ENCODE peak calls at places on chromosomes 2 and 18, in five cellular contexts. M is CD8-positive, alpha-beta memory T cell; U is pancreas; Y is fibroblast of lung; E is IMR-90. T is an unnamed sample.

GRCh38 chr2:114009125-114009923 is 119.4 kb downstream of the ACTR3 start:
- DNase-seq in M (no peak), E (no peak), U (no peak), Y (no peak), T (no peak)

GRCh38 chr2:158047156-158047611 is 54.5 kb upstream of the UPP2 start:
- DNase-seq in M (no peak), U (no peak), E (no peak), Y (no peak), T (no peak)

GRCh38 chr2:159157361-159158045 is 129.0 kb downstream of the WDSUB1 start:
- DNase-seq in E (peak; percentile 14), Y (no peak), M (no peak), U (no peak), T (peak; percentile 11)

GRCh38 chr18:46333371-46334199 is 229.4 kb downstream of the HAUS1 start:
- DNase-seq in E (no peak), U (no peak), M (no peak), Y (peak; percentile 15), T (no peak)

GRCh38 chr2:238913931-238914647 is 66.2 kb downstream of the TWIST2 start:
- DNase-seq in Y (no peak), E (no peak), U (no peak), M (no peak), T (no peak)

GRCh38 chr2:237257471-237257951 is 156.5 kb downstream of the COL6A3 start:
- DNase-seq in U (no peak), Y (peak; percentile 74), E (peak; percentile 89), M (no peak), T (no peak)

GRCh38 chr2:42359304-42359749 is 1.7 kb downstream of the COX7A2L start:
- DNase-seq in U (no peak), E (peak; percentile 17), M (no peak), Y (peak; percentile 43), T (no peak)

GRCh38 chr2:196739031-196739430 is 60.5 kb downstream of the GTF3C3 start:
- DNase-seq in M (no peak), U (no peak), Y (no peak), E (no peak), T (no peak)

GRCh38 chr18:5197032-5197434 is at the start of gene AKAIN1:
- DNase-seq in M (peak; percentile 29), E (peak; percentile 18), U (peak; percentile 16), Y (peak; percentile 12), T (peak; percentile 19)

GRCh38 chr2:174603280-174603679 is 5.7 kb upstream of the WIPF1 start:
- DNase-seq in Y (peak; percentile 74), M (peak; percentile 58), E (peak; percentile 67), U (peak; percentile 42), T (peak; percentile 51)
- H3K4me1 ChIP-seq in Y (no peaks in the 10 kb centered on the region), M (peaks cover 80% of the 10 kb centered on the region), E (peaks cover 2% of the 10 kb centered on the region), U (no peaks in the 10 kb centered on the region), T (peaks cover 75% of the 10 kb centered on the region)

DNA sequence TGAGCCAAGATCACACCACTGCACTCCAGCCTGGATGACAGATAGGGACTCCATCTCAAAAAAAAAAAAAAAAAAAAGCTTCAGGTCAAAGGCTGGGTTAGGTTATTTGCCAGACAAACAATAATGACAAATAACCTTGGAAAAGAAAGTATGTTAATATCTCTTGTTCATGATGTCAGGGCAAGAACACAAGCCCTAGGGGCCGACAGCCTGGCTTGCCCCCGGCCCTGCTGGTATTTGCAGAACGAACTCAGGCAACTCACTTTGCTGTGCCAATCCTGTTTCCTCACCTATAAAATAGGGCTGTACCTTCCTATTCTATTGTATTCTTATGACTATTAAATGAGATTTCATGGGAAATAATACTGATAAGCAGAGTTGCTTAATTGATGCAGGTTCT is 75.4 kb upstream of the CDC42EP3 start:
- DNase-seq in U (no peak), M (no peak), E (no peak), Y (no peak), T (no peak)
- H3K27ac ChIP-seq in U (no peak overlapping the region), M (no peak overlapping the region), E (no peak overlapping the region), Y (no peak overlapping the region), T (no peak overlapping the region)

DNA sequence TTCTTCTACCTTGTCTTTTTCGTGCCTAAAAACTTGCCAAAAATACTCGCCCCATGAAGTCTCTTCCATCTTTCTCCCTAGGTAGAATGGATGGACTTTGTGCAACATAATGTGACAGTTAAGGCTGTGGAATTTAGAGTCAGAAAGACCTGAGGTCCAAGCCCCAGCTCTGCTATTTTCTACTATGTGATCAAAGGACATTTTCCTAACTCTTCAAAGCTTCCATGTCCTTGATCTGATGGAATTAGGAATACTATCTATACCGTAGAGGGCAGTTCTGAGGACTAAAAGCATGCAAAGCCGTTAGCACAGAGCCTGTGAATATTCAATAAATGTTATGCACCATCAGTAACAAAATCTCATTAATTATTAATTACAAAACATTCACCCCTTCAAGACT is 15.2 kb downstream of the IWS1 start:
- DNase-seq in M (no peak), E (no peak), Y (no peak), U (no peak), T (no peak)
- H3K4me1 ChIP-seq in M (peaks cover 42% of the 10 kb centered on the region), E (peaks cover 5% of the 10 kb centered on the region), Y (peaks cover 17% of the 10 kb centered on the region), U (peaks cover 25% of the 10 kb centered on the region), T (peaks cover 25% of the 10 kb centered on the region)

GRCh38 chr18:56115072-56116038 is 523.0 kb downstream of the TXNL1 start:
- DNase-seq in M (no peak), E (peak; percentile 25), Y (no peak), U (no peak), T (no peak)
- H3K27ac ChIP-seq in M (no peak overlapping the region), E (no peak overlapping the region), Y (no peak overlapping the region), U (no peak overlapping the region), T (no peak overlapping the region)

DNA sequence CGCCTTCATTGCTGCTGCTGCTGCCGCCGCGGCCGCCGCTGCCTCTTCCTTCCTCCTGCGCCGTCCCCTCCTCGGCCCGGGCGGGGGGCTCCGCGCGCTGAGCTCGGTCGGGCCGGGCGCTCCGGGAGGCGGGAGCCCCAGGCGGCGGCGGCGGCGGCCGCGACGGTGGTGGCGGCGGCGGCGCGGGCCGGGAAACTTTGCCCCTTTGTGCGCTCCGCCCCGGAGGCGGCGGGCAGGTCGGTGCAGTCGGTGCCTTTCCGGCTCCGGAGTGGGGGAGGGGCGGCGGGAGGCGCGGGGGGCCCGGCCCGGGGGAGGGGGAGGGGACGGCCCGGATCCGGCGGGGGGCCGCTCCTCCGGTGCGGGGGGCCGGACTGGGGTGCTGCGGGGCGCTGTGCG is 210 bp downstream of the TET3 start:
- DNase-seq in U (peak; percentile 57), E (no peak), M (peak; percentile 77), Y (no peak), T (peak; percentile 70)
- H3K4me1 ChIP-seq in U (peaks cover 53% of the 10 kb centered on the region), E (peaks cover 24% of the 10 kb centered on the region), M (peaks cover 78% of the 10 kb centered on the region), Y (peaks cover 12% of the 10 kb centered on the region), T (peaks cover 65% of the 10 kb centered on the region)

GRCh38 chr2:11359865-11360264 is 15.4 kb upstream of the ROCK2 start:
- DNase-seq in Y (no peak), U (no peak), M (no peak), E (no peak), T (no peak)

GRCh38 chr2:11355194-11356053 is 11.0 kb upstream of the ROCK2 start:
- DNase-seq in Y (no peak), E (no peak), U (no peak), M (no peak), T (no peak)

GRCh38 chr2:11354363-11355154 is 10.1 kb upstream of the ROCK2 start:
- DNase-seq in M (no peak), U (no peak), Y (no peak), E (no peak), T (no peak)

GRCh38 chr2:11356760-11357159 is 12.3 kb upstream of the ROCK2 start:
- DNase-seq in Y (no peak), M (no peak), U (no peak), E (no peak), T (no peak)

GRCh38 chr2:11357428-11357972 is 13.1 kb upstream of the ROCK2 start:
- DNase-seq in E (no peak), M (no peak), U (no peak), Y (peak; percentile 52), T (no peak)
- H3K27ac ChIP-seq in E (no peak overlapping the region), M (no peak overlapping the region), U (no peak overlapping the region), Y (no peak overlapping the region), T (no peak overlapping the region)

DNA sequence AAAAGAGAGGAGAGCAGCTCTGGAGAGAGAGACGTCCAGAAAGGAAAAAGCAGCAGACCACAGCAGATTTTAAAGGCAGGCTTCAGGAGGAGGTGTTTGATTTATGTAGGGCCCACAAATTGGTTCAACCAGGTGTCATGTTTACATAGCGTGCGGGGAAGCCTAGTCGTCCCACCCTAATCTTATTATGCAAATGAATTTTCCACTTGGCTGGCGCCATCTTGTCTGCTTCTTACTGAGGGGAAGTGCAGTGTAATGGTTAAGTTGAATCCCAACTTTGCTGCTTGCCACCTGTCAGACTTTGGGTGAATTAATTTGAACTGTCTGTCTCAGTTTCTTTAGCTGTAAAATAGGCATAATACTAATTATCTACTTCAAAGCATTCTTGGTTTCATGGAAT is 282.4 kb upstream of the CYRIA start:
- DNase-seq in E (no peak), U (no peak), Y (no peak), M (no peak), T (no peak)
- H3K4me1 ChIP-seq in E (no peaks in the 10 kb centered on the region), U (no peaks in the 10 kb centered on the region), Y (no peaks in the 10 kb centered on the region), M (no peaks in the 10 kb centered on the region), T (no peaks in the 10 kb centered on the region)